ENCODE peak calls at places on chromosomes 5 and 9, in four cellular contexts. Z is SJSA1; J is heart right ventricle; U is CD8-positive, alpha-beta memory T cell. G is an unnamed sample. For H3K4me1, the result is how much of the 10 kb centered on the place peaks cover.

GRCh38 chr5:122942164-122942914 is 94.2 kb downstream of the PPIC start:
- DNase-seq in Z (no peak), J (no peak), U (no peak), G (no peak)

GRCh38 chr5:174384509-174384947 is 339.0 kb downstream of the NSG2 start:
- DNase-seq in Z (no peak), J (no peak), U (no peak), G (no peak)

GRCh38 chr5:96408841-96409458 is 24.1 kb downstream of the PCSK1 start:
- DNase-seq in Z (no peak), J (no peak), U (no peak), G (no peak)

GRCh38 chr9:106479679-106480078 is 383.3 kb upstream of the ZNF462 start:
- DNase-seq in Z (no peak), J (no peak), U (no peak), G (no peak)

GRCh38 chr9:1018121-1018520 is 32.0 kb upstream of the DMRT2 start:
- DNase-seq in Z (no peak), J (no peak), U (no peak), G (peak)

GRCh38 chr5:168073991-168074800 is 217.2 kb upstream of the WWC1 start:
- DNase-seq in Z (peak), J (no peak), U (no peak), G (no peak)

GRCh38 chr5:131720714-131721113 is 76.1 kb downstream of the FNIP1 start:
- DNase-seq in Z (no peak), J (no peak), U (no peak), G (no peak)

GRCh38 chr5:60652206-60652605 is 47.8 kb downstream of the DEPDC1B start:
- DNase-seq in Z (no peak), J (no peak), U (no peak), G (peak)

GRCh38 chr5:67725591-67725990 is 490.0 kb upstream of the PIK3R1 start:
- DNase-seq in Z (no peak), J (no peak), U (no peak), G (no peak)

GRCh38 chr5:30041831-30042385 is 1151.6 kb upstream of the CDH6 start:
- DNase-seq in Z (no peak), J (no peak), U (no peak), G (no peak)

GRCh38 chr5:66596791-66597757 is 881 bp downstream of the MAST4 start:
- DNase-seq in Z (no peak), J (peak), U (no peak), G (no peak)

GRCh38 chr5:1110930-1111726 is 735 bp downstream of the SLC12A7 start:
- DNase-seq in Z (no peak), J (peak), U (peak), G (peak)

GRCh38 chr5:177509991-177510566 is 453 bp upstream of the DOK3 start:
- DNase-seq in Z (no peak), J (no peak), U (no peak), G (no peak)

DNA sequence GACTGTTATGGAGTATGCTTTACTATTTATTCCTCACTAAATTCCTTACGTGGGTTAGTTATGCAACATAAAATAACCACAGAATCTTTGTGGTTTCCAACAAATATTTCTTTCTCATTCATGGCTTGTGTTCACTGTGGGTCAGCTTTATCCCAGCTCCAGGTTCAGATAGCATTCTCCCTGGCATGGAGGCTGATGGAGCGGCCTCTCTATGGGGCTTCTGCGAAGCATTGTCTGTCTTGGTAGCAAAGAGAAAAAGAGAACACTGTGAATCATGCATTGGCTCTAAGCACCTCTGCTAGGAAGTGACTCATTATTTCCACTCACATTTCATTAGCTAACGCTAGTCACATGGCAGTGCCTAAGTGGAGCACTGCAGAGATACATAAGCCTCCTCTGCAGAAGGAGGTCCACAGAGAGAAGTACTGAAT is 531.4 kb downstream of the CETN3 start:
- DNase-seq in Z (peak), J (no peak), U (no peak), G (no peak)
- H3K4me3 ChIP-seq in Z (no peak), J (no peak), U (no peak), G (no peak)

GRCh38 chr5:112655513-112655912 is 82.2 kb upstream of the APC start:
- DNase-seq in Z (no peak), J (no peak), U (no peak), G (peak)

GRCh38 chr5:112656456-112656855 is 81.2 kb upstream of the APC start:
- DNase-seq in Z (no peak), J (no peak), U (no peak), G (no peak)

GRCh38 chr5:112649882-112650281 is 87.8 kb upstream of the APC start:
- DNase-seq in Z (no peak), J (no peak), U (no peak), G (peak)

GRCh38 chr5:112657804-112658203 is 79.9 kb upstream of the APC start:
- DNase-seq in Z (no peak), J (no peak), U (no peak), G (no peak)

DNA sequence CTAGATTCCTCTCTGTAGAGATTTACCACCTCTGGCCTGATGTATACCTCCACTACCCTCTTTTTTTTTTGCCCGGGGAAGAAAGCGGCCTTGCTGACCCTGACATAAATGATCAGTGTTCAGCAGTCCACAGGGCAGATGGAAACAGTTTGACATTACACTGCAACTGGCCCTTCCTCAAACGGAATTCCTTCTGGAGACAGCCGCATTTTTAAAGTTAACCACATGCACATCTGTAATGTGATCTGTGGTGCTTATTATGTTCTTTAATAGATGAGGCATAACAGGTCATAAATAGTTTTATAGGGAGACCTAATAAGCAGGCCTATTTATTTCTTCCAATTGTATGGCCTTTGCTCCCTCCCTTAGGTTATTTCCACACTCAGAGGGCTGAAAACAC is 84.0 kb upstream of the APC start:
- DNase-seq in Z (no peak), J (no peak), U (no peak), G (peak)
- H3K27ac ChIP-seq in Z (no peak), J (no peak), U (no peak), G (no peak)

GRCh38 chr9:136587145-136587943 is 41.5 kb upstream of the NOTCH1 start:
- DNase-seq in Z (no peak), J (peak), U (no peak), G (no peak)
- H3K4me1 ChIP-seq in Z (under half), J (half or more), U (under half), G (under half)

GRCh38 chr9:9615086-9615485 is 997.7 kb downstream of the PTPRD start:
- DNase-seq in Z (no peak), J (no peak), U (no peak), G (no peak)

GRCh38 chr9:9612755-9613154 is 1000.0 kb downstream of the PTPRD start:
- DNase-seq in Z (no peak), J (no peak), U (no peak), G (no peak)

GRCh38 chr9:9612270-9612669 is 1000.5 kb downstream of the PTPRD start:
- DNase-seq in Z (no peak), J (no peak), U (no peak), G (peak)

GRCh38 chr9:9614607-9615006 is 998.2 kb downstream of the PTPRD start:
- DNase-seq in Z (no peak), J (no peak), U (no peak), G (no peak)
- H3K4me3 ChIP-seq in Z (no peak), J (no peak), U (no peak), G (no peak)

GRCh38 chr5:170631471-170632195 is 127.8 kb downstream of the KCNIP1 start:
- DNase-seq in Z (peak), J (peak), U (no peak), G (no peak)

GRCh38 chr5:170632985-170633234 is 129.1 kb downstream of the KCNIP1 start:
- DNase-seq in Z (peak), J (peak), U (no peak), G (peak)

GRCh38 chr5:170632266-170632984 is 128.6 kb downstream of the KCNIP1 start:
- DNase-seq in Z (no peak), J (no peak), U (no peak), G (no peak)

GRCh38 chr5:170634236-170634990 is 130.6 kb downstream of the KCNIP1 start:
- DNase-seq in Z (no peak), J (no peak), U (no peak), G (no peak)

GRCh38 chr5:170633235-170634041 is 129.6 kb downstream of the KCNIP1 start:
- DNase-seq in Z (peak), J (peak), U (no peak), G (peak)
- H3K27ac ChIP-seq in Z (peak), J (peak), U (no peak), G (peak)

GRCh38 chr5:56848206-56848605 is 32.9 kb downstream of the MAP3K1 start:
- DNase-seq in Z (no peak), J (no peak), U (no peak), G (peak)
- H3K4me1 ChIP-seq in Z (under half), J (half or more), U (half or more), G (under half)